ENCODE peak calls at places on chromosomes 5 and 9, in nine cellular contexts. U is epithelial cell of esophagus, R is neural progenitor cell, O is pancreas, Y is GM23338, L is tibial artery, Z is foreskin fibroblast, I is cardiac fibroblast, N is left ventricle myocardium inferior. A is an unnamed sample.

GRCh38 chr5:53211799-53212198 is 102.2 kb upstream of the MOCS2 start:
- DNase-seq in N (no peak), L (no peak), U (peak), R (no peak), O (no peak), Z (peak), Y (no peak), I (peak), A (no peak)

GRCh38 chr9:19431361-19432171 is 22.8 kb downstream of the ACER2 start:
- DNase-seq in N (peak), U (no peak), Y (no peak), R (no peak), I (peak), L (peak), Z (no peak), O (no peak), A (no peak)

GRCh38 chr9:94913550-94913949 is 187.1 kb downstream of the AOPEP start:
- DNase-seq in L (no peak), I (no peak), N (no peak), Z (no peak), O (no peak), R (peak), Y (peak), U (no peak), A (no peak)

GRCh38 chr5:10704949-10705621 is 55.9 kb downstream of the DAP start:
- DNase-seq in L (no peak), O (no peak), U (peak), I (peak), R (no peak), N (no peak), Y (no peak), Z (peak), A (no peak)

GRCh38 chr5:112637343-112637742 is 100.3 kb upstream of the APC start:
- DNase-seq in U (no peak), L (no peak), Z (no peak), O (no peak), Y (no peak), R (no peak), N (no peak), I (no peak), A (no peak)

GRCh38 chr5:91311697-91312501 is 71.2 kb downstream of the ARRDC3 start:
- DNase-seq in Z (peak), I (peak), U (peak), L (peak), R (peak), O (peak), N (peak), Y (peak), A (peak)

GRCh38 chr5:167999182-167999581 is 292.3 kb upstream of the WWC1 start:
- DNase-seq in L (no peak), Y (no peak), N (no peak), U (no peak), Z (no peak), I (no peak), R (no peak), O (no peak), A (no peak)

GRCh38 chr9:68522126-68522525 is 18.6 kb downstream of the TMEM252 start:
- DNase-seq in Y (no peak), U (no peak), O (no peak), R (no peak), Z (no peak), N (no peak), L (no peak), I (no peak), A (no peak)

GRCh38 chr9:5188060-5188707 is 2.7 kb upstream of the INSL6 start:
- DNase-seq in U (no peak), I (peak), N (no peak), R (no peak), L (no peak), Z (no peak), O (no peak), Y (no peak), A (no peak)

GRCh38 chr9:91898451-91899433 is 51.3 kb downstream of the ROR2 start:
- DNase-seq in R (peak), U (peak), I (peak), L (no peak), Y (peak), N (no peak), Z (no peak), O (peak), A (no peak)

GRCh38 chr9:34998266-34998665 is 8.7 kb downstream of the DNAJB5 start:
- DNase-seq in O (no peak), R (no peak), N (no peak), Y (no peak), L (no peak), Z (no peak), U (no peak), I (no peak), A (no peak)

GRCh38 chr5:20229286-20230005 is 241.4 kb upstream of the CDH18 start:
- DNase-seq in O (no peak), U (no peak), R (no peak), L (no peak), Z (no peak), Y (no peak), N (no peak), I (peak), A (no peak)

GRCh38 chr5:157994906-157995519 is 136.1 kb upstream of the CLINT1 start:
- DNase-seq in Z (peak), I (peak), U (peak), O (peak), Y (peak), N (peak), R (peak), L (peak), A (no peak)

GRCh38 chr9:109604788-109605187 is 106.7 kb upstream of the PTPN3 start:
- DNase-seq in Z (no peak), R (no peak), L (no peak), N (no peak), I (peak), U (no peak), O (no peak), Y (no peak), A (no peak)

GRCh38 chr5:57386958-57387357 is 95.7 kb downstream of the ACTBL2 start:
- DNase-seq in Z (peak), L (no peak), N (no peak), Y (peak), I (peak), U (peak), R (peak), O (no peak), A (no peak)

GRCh38 chr5:157431544-157432200 is 28.3 kb upstream of the NIPAL4 start:
- DNase-seq in N (no peak), R (peak), O (no peak), L (no peak), U (peak), Y (peak), Z (peak), I (peak), A (peak)

GRCh38 chr5:83523926-83524325 is 52.4 kb downstream of the VCAN start:
- DNase-seq in Y (no peak), N (no peak), L (no peak), Z (no peak), O (no peak), R (no peak), I (no peak), U (no peak), A (no peak)

GRCh38 chr9:91994422-91994821 is 44.4 kb upstream of the ROR2 start:
- DNase-seq in L (no peak), Y (no peak), I (no peak), U (no peak), R (no peak), O (no peak), Z (no peak), N (no peak), A (no peak)

GRCh38 chr5:139378941-139379361 is 4.1 kb downstream of the SLC23A1 start:
- DNase-seq in I (no peak), Y (no peak), L (no peak), N (no peak), O (no peak), R (no peak), Z (no peak), U (no peak), A (no peak)

GRCh38 chr9:131282175-131282574 is 5.9 kb upstream of the FAM78A start:
- DNase-seq in N (no peak), R (no peak), L (no peak), Y (no peak), I (no peak), O (no peak), U (no peak), Z (no peak), A (no peak)

GRCh38 chr5:72392326-72392733 is 72.2 kb downstream of the PTCD2 start:
- DNase-seq in Y (no peak), Z (peak), I (no peak), N (no peak), R (no peak), O (no peak), L (no peak), U (peak), A (no peak)

GRCh38 chr5:145925353-145925752 is 11.0 kb upstream of the SH3RF2 start:
- DNase-seq in I (peak), N (no peak), O (no peak), L (no peak), U (peak), Z (peak), Y (peak), R (peak), A (peak)

GRCh38 chr5:44833249-44833648 is 24.5 kb downstream of the MRPS30 start:
- DNase-seq in I (no peak), R (no peak), Y (no peak), L (no peak), N (no peak), Z (no peak), U (no peak), O (no peak), A (no peak)

GRCh38 chr5:14400085-14400484 is 181.5 kb upstream of the OTULINL start:
- DNase-seq in R (no peak), N (no peak), O (no peak), L (no peak), Z (peak), U (peak), I (peak), Y (no peak), A (no peak)

GRCh38 chr9:37753489-37754190 is at the start of gene TRMT10B:
- DNase-seq in I (peak), U (peak), N (peak), Y (peak), Z (peak), R (peak), L (peak), O (peak), A (no peak)

GRCh38 chr9:92620870-92621269 is 49.1 kb downstream of the IPPK start:
- DNase-seq in R (no peak), Y (no peak), N (no peak), U (no peak), O (no peak), I (no peak), L (no peak), Z (no peak), A (no peak)

GRCh38 chr5:35771321-35771720 is 85.4 kb upstream of the IL7R start:
- DNase-seq in U (peak), R (no peak), Z (peak), N (no peak), Y (no peak), I (peak), L (no peak), O (no peak), A (peak)

GRCh38 chr5:139543423-139543991 is 17.6 kb upstream of the UBE2D2 start:
- DNase-seq in R (peak), Y (peak), N (peak), L (peak), I (no peak), O (peak), Z (no peak), U (peak), A (no peak)

GRCh38 chr9:136769710-136770191 is 5.4 kb upstream of the LCN15 start:
- DNase-seq in L (peak), Y (peak), I (peak), U (peak), O (no peak), N (no peak), Z (no peak), R (peak), A (no peak)

GRCh38 chr5:135606431-135606830 is 27.6 kb upstream of the CXCL14 start:
- DNase-seq in Y (no peak), N (no peak), Z (no peak), U (no peak), I (no peak), L (no peak), R (peak), O (no peak), A (no peak)

GRCh38 chr5:79560774-79561524 is 47.0 kb upstream of the HOMER1 start:
- DNase-seq in Y (no peak), Z (peak), N (no peak), U (peak), L (no peak), R (no peak), I (peak), O (no peak), A (peak)

GRCh38 chr5:152264656-152265055 is 140.4 kb downstream of the NMUR2 start:
- DNase-seq in R (no peak), O (no peak), N (no peak), L (no peak), Y (no peak), I (no peak), U (peak), Z (no peak), A (no peak)

GRCh38 chr9:20616808-20617207 is 5.5 kb downstream of the MLLT3 start:
- DNase-seq in U (no peak), N (no peak), L (no peak), O (no peak), R (no peak), Y (no peak), I (no peak), Z (no peak), A (no peak)

GRCh38 chr9:20606637-20607036 is 15.7 kb downstream of the MLLT3 start:
- DNase-seq in U (no peak), Y (peak), I (peak), Z (no peak), L (no peak), R (peak), O (no peak), N (peak), A (no peak)

GRCh38 chr9:20614602-20615216 is 7.6 kb downstream of the MLLT3 start:
- DNase-seq in N (no peak), I (no peak), Y (no peak), U (no peak), L (no peak), O (no peak), Z (no peak), R (no peak), A (no peak)

GRCh38 chr9:20608582-20608981 is 13.7 kb downstream of the MLLT3 start:
- DNase-seq in Y (no peak), U (no peak), R (no peak), N (no peak), Z (no peak), I (no peak), O (no peak), L (no peak), A (no peak)

GRCh38 chr9:20611751-20612287 is 10.5 kb downstream of the MLLT3 start:
- DNase-seq in R (peak), Y (peak), O (no peak), L (no peak), U (peak), Z (peak), I (peak), N (no peak), A (no peak)
- TF ChIP-seq CTCF in R (peak), Y (peak), O (no peak), L (peak), U (peak), Z (peak), I (peak), N (peak), A (peak)

DNA sequence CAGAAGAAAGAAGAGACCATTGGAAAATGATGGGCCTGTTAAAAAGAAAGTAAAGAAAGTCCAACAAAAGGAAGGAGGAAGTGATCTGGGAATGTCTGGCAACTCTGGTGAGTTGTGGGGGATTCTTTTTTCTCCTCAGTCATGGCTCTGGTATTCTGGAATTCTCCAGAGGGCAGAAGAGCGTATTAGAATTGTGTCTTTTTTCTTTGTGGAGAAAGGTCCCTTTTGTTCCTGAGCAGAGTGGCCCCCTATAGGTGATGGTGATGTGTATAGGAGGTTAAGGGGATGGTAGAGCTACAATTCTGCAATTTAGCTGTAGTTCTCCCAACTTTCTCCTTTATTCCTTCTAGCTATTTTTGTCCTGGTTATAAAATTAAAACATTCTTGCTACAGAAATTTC is 1.6 kb upstream of the DHFR start:
- DNase-seq in O (no peak), Y (peak), R (no peak), U (no peak), L (no peak), I (peak), Z (no peak), N (no peak), A (no peak)
- H3K4me3 ChIP-seq in O (no peak), Y (no peak), R (no peak), U (no peak), L (no peak), I (no peak), Z (no peak), N (no peak), A (no peak)

GRCh38 chr5:82405618-82406199 is 127.6 kb upstream of the RPS23 start:
- DNase-seq in N (no peak), Y (no peak), Z (peak), U (peak), O (no peak), L (no peak), R (no peak), I (peak), A (peak)

GRCh38 chr5:82405166-82405565 is 127.0 kb upstream of the RPS23 start:
- DNase-seq in I (peak), U (peak), Y (no peak), O (no peak), L (no peak), N (no peak), Z (peak), R (no peak), A (peak)

GRCh38 chr5:82404382-82404945 is 126.3 kb upstream of the RPS23 start:
- DNase-seq in I (no peak), R (no peak), O (no peak), N (no peak), Z (no peak), U (no peak), Y (no peak), L (no peak), A (no peak)

GRCh38 chr5:82408033-82408432 is 129.9 kb upstream of the RPS23 start:
- DNase-seq in Y (no peak), O (no peak), L (no peak), R (no peak), Z (no peak), I (no peak), N (no peak), U (no peak), A (no peak)

GRCh38 chr5:82406200-82406773 is 128.1 kb upstream of the RPS23 start:
- DNase-seq in Y (peak), R (no peak), U (peak), N (no peak), L (no peak), Z (peak), O (no peak), I (peak), A (peak)
- TF ChIP-seq CTCF in Y (no peak), R (no peak), U (no peak), N (no peak), L (no peak), Z (no peak), O (no peak), I (no peak), A (no peak)

DNA sequence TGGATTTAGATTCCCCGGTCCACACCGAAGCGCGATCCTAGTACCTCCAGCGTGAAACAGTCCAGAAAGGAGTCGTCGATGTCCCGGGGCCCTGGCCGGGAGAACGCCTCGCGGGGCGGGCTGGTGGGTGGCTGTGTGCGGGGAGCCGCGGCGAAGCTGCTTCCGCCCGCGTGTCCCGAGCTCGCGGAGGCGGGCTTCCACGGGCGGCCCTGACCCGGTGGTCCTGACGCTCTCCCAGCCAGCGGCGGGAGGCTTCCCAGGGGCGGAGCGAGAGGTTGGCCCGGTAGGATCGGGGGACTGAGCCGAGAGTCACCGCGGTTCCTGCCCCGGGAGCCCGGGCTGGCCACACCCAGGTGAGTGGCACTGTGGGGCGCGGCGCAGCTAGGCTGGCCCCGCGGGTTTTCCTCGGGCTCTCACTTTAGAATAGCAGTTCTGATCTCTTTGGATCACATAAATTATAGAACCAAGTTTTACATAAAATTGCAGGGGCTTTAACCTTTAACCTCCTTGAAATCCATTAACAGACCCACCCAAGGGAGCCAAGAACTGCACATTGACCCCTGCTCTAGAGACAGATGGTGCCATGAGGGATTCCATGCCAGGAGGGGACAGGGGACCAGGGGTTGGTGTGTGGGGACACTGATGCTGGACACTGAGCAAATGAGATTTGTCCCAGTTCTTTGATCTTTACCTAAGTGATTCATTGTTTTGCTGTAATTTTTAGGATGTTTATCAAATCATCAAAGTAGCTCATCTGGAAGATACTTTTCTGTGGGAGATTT is 29.2 kb upstream of the IL31RA start:
- DNase-seq in N (no peak), O (peak), U (peak), Z (no peak), L (no peak), I (no peak), R (peak), Y (peak), A (no peak)
- H3K4me3 ChIP-seq in N (peak), O (peak), U (peak), Z (peak), L (peak), I (peak), R (peak), Y (peak), A (peak)

GRCh38 chr5:141757402-141757801 is 75.4 kb upstream of the ARAP3 start:
- DNase-seq in L (no peak), R (peak), Y (peak), N (no peak), O (no peak), U (peak), I (peak), Z (no peak), A (no peak)
- TF ChIP-seq CTCF in L (no peak), R (peak), Y (peak), N (peak), O (no peak), U (peak), I (peak), Z (peak), A (peak)

GRCh38 chr5:40685191-40685590 is 5.5 kb downstream of the PTGER4 start:
- DNase-seq in N (no peak), L (no peak), R (no peak), Z (no peak), U (no peak), O (no peak), I (no peak), Y (no peak), A (no peak)
- H3K4me3 ChIP-seq in N (peak), L (no peak), R (no peak), Z (no peak), U (no peak), O (peak), I (no peak), Y (no peak), A (no peak)

GRCh38 chr9:128727626-128728248 is 3.8 kb upstream of the ZDHHC12 start:
- DNase-seq in Z (no peak), R (no peak), N (no peak), L (no peak), I (no peak), Y (no peak), O (no peak), U (no peak), A (no peak)

GRCh38 chr9:128722380-128723351 is 1.3 kb downstream of the ZDHHC12 start:
- DNase-seq in Y (no peak), L (no peak), R (no peak), Z (no peak), U (no peak), N (no peak), I (no peak), O (no peak), A (no peak)

GRCh38 chr9:128723866-128724743 is at the start of gene ZDHHC12:
- DNase-seq in I (peak), Z (peak), Y (peak), L (peak), N (peak), U (peak), O (peak), R (peak), A (peak)

GRCh38 chr9:128723352-128723865 is 518 bp downstream of the ZDHHC12 start:
- DNase-seq in Z (no peak), Y (no peak), R (peak), O (no peak), N (no peak), L (no peak), I (no peak), U (no peak), A (no peak)

DNA sequence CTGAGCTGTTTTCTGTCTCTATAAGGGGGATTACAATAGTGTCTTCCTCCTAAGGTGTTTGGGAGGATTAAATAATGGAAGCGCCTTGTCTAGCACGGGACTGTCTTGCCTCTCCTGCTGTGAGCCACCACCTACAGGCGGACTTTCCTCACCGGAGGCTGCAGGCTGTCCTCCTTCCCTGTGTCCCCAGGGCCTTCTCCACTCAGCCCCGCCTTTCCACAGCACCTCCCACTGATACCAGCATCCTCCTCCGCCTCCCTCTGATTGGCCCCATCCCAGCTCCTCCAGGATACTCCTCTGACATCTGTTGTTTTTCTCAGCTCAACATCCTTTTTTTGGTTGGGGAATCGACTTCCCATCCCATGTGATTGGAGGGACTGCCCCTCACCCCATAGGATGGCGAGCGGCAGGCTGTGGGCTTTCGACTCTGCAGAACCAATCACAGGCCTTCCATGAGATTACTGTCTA is 851 bp upstream of the ZDHHC12 start:
- DNase-seq in L (peak), O (peak), I (peak), Y (peak), U (peak), R (peak), Z (peak), N (peak), A (no peak)
- TF ChIP-seq CTCF in L (no peak), O (no peak), I (no peak), Y (no peak), U (no peak), R (no peak), Z (no peak), N (peak), A (no peak)